ENCODE peak calls at places on chromosomes 3 and 15, in four cellular contexts. U, E, T and I are unnamed samples.

GRCh38 chr15:83512459-83512858 is 65.3 kb downstream of the SH3GL3 start:
- DNase-seq in T (no peak), E (no peak), U (peak), I (no peak)

GRCh38 chr15:63402498-63403253 is 21.0 kb upstream of the CA12 start:
- DNase-seq in U (peak), T (peak), E (no peak), I (peak)

GRCh38 chr3:40020689-40021088 is 211.3 kb downstream of the MYRIP start:
- DNase-seq in U (no peak), T (no peak), E (no peak), I (no peak)

GRCh38 chr15:73391128-73391864 is 22.5 kb upstream of the HCN4 start:
- DNase-seq in T (no peak), E (no peak), U (no peak), I (no peak)

GRCh38 chr3:178384302-178384939 is 151.8 kb upstream of the KCNMB2 start:
- DNase-seq in U (no peak), E (no peak), T (no peak), I (no peak)

GRCh38 chr3:54850484-54851003 is 77.3 kb downstream of the LRTM1 start:
- DNase-seq in U (no peak), E (no peak), T (no peak), I (no peak)

GRCh38 chr15:38325290-38325990 is 72.8 kb downstream of the SPRED1 start:
- DNase-seq in U (no peak), E (no peak), T (no peak), I (no peak)

GRCh38 chr3:31858439-31858838 is 122.6 kb downstream of the OSBPL10 start:
- DNase-seq in T (peak), U (no peak), E (no peak), I (peak)

GRCh38 chr15:62063851-62064635 is 2.7 kb upstream of the C2CD4A start:
- DNase-seq in E (no peak), U (no peak), T (no peak), I (no peak)

GRCh38 chr3:100580147-100580546 is 29.3 kb upstream of the ADGRG7 start:
- DNase-seq in E (no peak), U (no peak), T (no peak), I (no peak)

GRCh38 chr15:75138016-75138999 is 63.4 kb upstream of the C15orf39 start:
- DNase-seq in U (no peak), E (no peak), T (no peak), I (no peak)
- H3K27ac ChIP-seq in U (no peak), E (no peak), T (no peak), I (no peak)

DNA sequence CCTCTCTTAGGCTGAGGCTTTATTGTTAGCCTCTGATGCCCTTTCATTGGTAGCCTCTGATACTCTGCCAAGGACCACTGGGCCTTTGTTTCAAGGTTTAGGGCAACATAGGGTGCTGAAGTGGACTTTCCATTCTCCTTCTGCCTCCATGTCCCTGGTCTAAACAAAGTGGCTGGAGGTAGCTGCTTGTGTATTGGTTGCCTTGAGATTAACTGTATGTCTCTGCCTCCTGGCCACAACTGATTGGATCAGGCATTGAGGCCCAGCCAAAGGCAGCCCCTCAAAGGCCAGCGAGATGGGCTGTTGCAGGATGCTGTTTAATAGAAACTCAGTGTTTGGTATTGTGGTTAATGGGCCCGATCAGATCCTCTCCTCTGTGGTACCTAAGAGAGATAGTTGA is 77.9 kb upstream of the PRR23C start:
- DNase-seq in U (no peak), E (no peak), T (no peak), I (no peak)
- H2AFZ ChIP-seq in U (no peak), E (no peak), T (no peak), I (no peak)

DNA sequence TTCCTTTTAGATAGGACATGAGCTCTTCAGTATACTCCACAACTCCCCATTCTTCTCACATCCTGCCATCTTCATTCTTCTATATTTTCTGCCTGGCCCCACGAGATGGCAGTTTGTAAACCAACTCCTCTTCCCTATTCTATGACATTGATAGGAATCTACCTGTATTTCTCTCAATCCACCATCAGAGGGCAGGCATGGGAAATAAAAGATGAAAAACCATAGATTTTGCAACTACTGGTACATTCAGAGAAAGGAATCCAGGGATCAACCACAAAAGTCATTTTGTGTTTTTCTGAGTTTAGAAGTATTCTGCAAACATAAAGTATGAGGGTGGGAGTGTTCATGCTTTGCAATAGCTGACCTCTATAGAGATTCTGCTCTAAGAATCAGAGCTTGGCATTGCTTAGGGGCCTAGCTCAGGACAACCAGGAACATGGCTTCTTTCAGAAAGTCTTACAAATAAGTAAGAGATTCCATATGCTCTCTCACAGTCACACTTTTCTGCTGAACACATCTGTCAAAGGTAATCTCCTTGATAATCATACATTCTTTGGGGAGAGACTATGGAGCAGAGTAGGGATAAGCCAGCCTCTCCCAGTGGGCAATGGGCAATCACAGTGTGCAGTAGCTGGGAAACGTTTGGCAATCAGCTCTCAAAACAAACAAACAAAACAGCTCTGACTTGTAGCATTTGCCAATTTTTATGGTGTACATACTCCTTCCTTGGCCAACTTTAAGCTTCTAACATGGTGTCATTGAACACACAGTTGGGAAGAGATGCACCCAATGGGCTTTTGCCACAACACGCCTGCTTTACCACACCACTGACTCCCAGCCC is 43.1 kb upstream of the SLC25A36 start:
- DNase-seq in E (peak), U (peak), T (peak), I (peak)
- TF ChIP-seq EZH2phosphoT487 in E (no peak), U (no peak), T (no peak), I (no peak)

GRCh38 chr3:168426196-168426595 is 330.5 kb upstream of the GOLIM4 start:
- DNase-seq in U (no peak), T (no peak), E (no peak), I (no peak)
- H3K27ac ChIP-seq in U (no peak), T (no peak), E (no peak), I (no peak)

DNA sequence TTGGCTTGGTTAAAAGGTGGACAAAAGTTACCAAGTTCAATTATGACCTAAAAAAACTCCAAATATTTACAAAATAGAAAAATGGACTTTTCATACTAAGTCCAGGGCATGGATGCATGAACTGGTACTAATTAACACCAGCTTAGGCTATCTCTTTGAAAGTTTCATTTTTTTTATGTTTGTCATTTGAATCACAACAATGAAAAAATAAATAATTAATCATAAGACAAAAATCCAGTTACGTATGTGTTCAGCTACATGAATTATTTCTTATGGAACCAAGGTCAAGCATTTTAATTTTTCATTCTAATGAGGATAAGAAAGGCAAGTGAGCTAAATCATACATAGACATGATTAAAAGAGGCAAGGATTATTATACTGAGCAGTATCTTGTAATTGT is 23.7 kb upstream of the STRIT1 start:
- DNase-seq in U (no peak), T (no peak), E (no peak), I (no peak)
- H2AFZ ChIP-seq in U (no peak), T (no peak), E (no peak), I (no peak)

DNA sequence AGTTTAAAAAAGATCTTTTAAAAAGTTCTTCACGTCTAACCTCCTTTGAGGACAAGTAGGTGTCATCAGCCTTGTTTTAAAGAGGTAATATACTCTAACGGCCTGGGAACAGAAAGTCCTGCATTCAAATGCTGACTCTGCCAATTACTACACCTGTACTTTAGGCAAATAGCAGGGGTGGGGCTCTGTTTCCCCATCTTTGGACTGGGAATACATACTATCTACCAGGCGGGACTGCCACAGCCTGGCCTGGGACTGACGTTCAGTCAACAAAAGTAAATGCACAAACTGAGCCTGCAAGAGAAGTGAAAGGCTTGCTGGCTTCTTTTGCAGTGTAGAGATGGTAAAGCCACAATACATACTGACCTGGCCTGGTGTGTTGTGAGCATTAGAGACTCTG is 107.6 kb upstream of the SPATA12 start:
- DNase-seq in E (no peak), T (no peak), U (no peak), I (no peak)
- TF ChIP-seq EZH2phosphoT487 in E (no peak), T (no peak), U (no peak), I (no peak)

GRCh38 chr15:57861805-57862586 is 155.5 kb downstream of the POLR2M start:
- DNase-seq in U (no peak), T (no peak), E (no peak), I (no peak)
- H3K27ac ChIP-seq in U (no peak), T (no peak), E (no peak), I (no peak)

DNA sequence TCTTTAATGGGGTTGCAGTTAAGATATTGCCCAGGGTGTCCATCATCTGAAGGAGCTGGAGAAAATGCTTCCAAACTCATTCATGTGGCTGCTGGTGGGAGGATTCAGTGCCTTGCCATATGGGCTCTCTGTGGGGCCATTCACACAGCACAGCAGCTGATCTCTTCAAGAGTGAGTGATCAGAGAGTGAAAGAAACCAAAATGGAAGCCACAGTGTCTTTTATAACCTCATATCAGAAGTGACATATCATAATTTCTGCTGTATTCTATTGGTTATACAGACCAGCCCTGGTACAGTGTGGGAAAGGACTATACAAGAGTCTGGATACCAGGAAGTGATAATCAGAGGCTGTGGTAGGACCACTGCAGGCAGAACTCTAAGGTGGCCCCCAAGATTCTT is 33.6 kb downstream of the HHLA2 start:
- DNase-seq in U (no peak), E (no peak), T (no peak), I (no peak)
- H2AFZ ChIP-seq in U (no peak), E (no peak), T (no peak), I (no peak)